ENCODE peak calls at places on chromosomes 12 and 14, in six cellular contexts. One of them, this sample, is unnamed.

GRCh38 chr14:59905193-59905592 is 14.8 kb upstream of the LRRC9 start:
- DNase-seq in lower lobe of right lung: no peak
- DNase-seq in type B pancreatic cell: no peak
- DNase-seq in NB4: no peak
- DNase-seq in astrocyte of the cerebellum: no peak
- DNase-seq in pancreas: no peak
- DNase-seq in this sample: no peak

GRCh38 chr14:70735043-70735442 is 74.3 kb downstream of the MAP3K9 start:
- DNase-seq in lower lobe of right lung: no peak
- DNase-seq in type B pancreatic cell: no peak
- DNase-seq in NB4: no peak
- DNase-seq in astrocyte of the cerebellum: no peak
- DNase-seq in pancreas: no peak
- DNase-seq in this sample: no peak

GRCh38 chr12:90010089-90010488 is 301.5 kb upstream of the ATP2B1 start:
- DNase-seq in lower lobe of right lung: no peak
- DNase-seq in type B pancreatic cell: no peak
- DNase-seq in NB4: peak
- DNase-seq in astrocyte of the cerebellum: peak
- DNase-seq in pancreas: no peak
- DNase-seq in this sample: no peak

GRCh38 chr12:55955800-55956508 is 9.9 kb downstream of the PMEL start:
- DNase-seq in lower lobe of right lung: no peak
- DNase-seq in type B pancreatic cell: no peak
- DNase-seq in NB4: peak
- DNase-seq in astrocyte of the cerebellum: no peak
- DNase-seq in pancreas: no peak
- DNase-seq in this sample: no peak

GRCh38 chr14:104563742-104564615 is 15.6 kb upstream of the C14orf180 start:
- DNase-seq in lower lobe of right lung: peak
- DNase-seq in type B pancreatic cell: peak
- DNase-seq in NB4: peak
- DNase-seq in astrocyte of the cerebellum: no peak
- DNase-seq in pancreas: peak
- DNase-seq in this sample: peak

GRCh38 chr12:114368685-114369084 is 37.3 kb downstream of the TBX5 start:
- DNase-seq in lower lobe of right lung: no peak
- DNase-seq in type B pancreatic cell: no peak
- DNase-seq in NB4: no peak
- DNase-seq in astrocyte of the cerebellum: no peak
- DNase-seq in pancreas: no peak
- DNase-seq in this sample: no peak

GRCh38 chr12:121295123-121295745 is 1.3 kb downstream of the CAMKK2 start:
- DNase-seq in lower lobe of right lung: no peak
- DNase-seq in type B pancreatic cell: no peak
- DNase-seq in NB4: peak
- DNase-seq in astrocyte of the cerebellum: no peak
- DNase-seq in pancreas: no peak
- DNase-seq in this sample: no peak

GRCh38 chr14:60067911-60068310 is 23.8 kb upstream of the PCNX4 start:
- DNase-seq in lower lobe of right lung: no peak
- DNase-seq in type B pancreatic cell: no peak
- DNase-seq in NB4: no peak
- DNase-seq in astrocyte of the cerebellum: no peak
- DNase-seq in pancreas: no peak
- DNase-seq in this sample: no peak

GRCh38 chr14:60184597-60185555 is 19.7 kb upstream of the DHRS7 start:
- DNase-seq in lower lobe of right lung: no peak
- DNase-seq in type B pancreatic cell: no peak
- DNase-seq in NB4: peak
- DNase-seq in astrocyte of the cerebellum: no peak
- DNase-seq in pancreas: no peak
- DNase-seq in this sample: no peak

DNA sequence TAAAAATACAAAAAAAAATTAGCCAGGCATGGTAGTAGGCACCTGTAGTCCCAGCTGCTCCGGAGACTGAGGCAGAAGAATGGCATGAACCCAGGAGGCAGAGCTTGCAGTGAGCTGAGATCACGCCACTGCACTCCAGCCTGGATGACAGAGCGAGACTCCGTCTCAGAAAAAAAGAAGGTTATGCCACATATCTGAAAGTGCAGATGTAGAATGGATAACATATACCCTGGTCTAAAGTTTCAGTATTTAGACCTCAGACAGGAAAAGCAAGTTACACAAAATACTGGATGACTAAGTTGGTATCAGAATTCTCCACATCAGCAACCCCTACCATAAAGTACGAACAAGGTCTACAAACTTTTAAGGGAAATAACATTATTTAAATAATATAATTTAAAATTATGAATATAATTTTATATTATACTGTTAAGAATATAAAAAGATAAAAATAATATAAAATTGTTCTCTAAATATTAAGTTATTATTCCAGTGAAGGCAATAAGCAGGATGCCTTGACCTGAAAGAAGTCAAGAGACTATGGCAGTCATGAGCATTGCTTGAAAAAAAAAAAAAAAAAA is 169.9 kb downstream of the CRADD start:
- DNase-seq in lower lobe of right lung: no peak
- DNase-seq in type B pancreatic cell: no peak
- DNase-seq in NB4: no peak
- DNase-seq in astrocyte of the cerebellum: no peak
- DNase-seq in pancreas: no peak
- DNase-seq in this sample: no peak
- TF ChIP-seq CTCF in lower lobe of right lung: no peak
- TF ChIP-seq CTCF in type B pancreatic cell: no peak
- TF ChIP-seq CTCF in NB4: no peak
- TF ChIP-seq CTCF in astrocyte of the cerebellum: no peak
- TF ChIP-seq CTCF in pancreas: no peak
- TF ChIP-seq CTCF in this sample: no peak

GRCh38 chr14:32077081-32078029 is at the start of gene ARHGAP5:
- DNase-seq in lower lobe of right lung: no peak
- DNase-seq in type B pancreatic cell: peak
- DNase-seq in NB4: peak
- DNase-seq in astrocyte of the cerebellum: no peak
- DNase-seq in pancreas: no peak
- DNase-seq in this sample: peak
- TF ChIP-seq CTCF in lower lobe of right lung: no peak
- TF ChIP-seq CTCF in type B pancreatic cell: peak
- TF ChIP-seq CTCF in NB4: no peak
- TF ChIP-seq CTCF in astrocyte of the cerebellum: no peak
- TF ChIP-seq CTCF in pancreas: no peak
- TF ChIP-seq CTCF in this sample: no peak

GRCh38 chr12:6536894-6537579 is 2.7 kb downstream of the GAPDH start:
- DNase-seq in lower lobe of right lung: no peak
- DNase-seq in type B pancreatic cell: no peak
- DNase-seq in NB4: peak
- DNase-seq in astrocyte of the cerebellum: no peak
- DNase-seq in pancreas: no peak
- DNase-seq in this sample: no peak

GRCh38 chr12:6541371-6542165 is 7.3 kb downstream of the GAPDH start:
- DNase-seq in lower lobe of right lung: no peak
- DNase-seq in type B pancreatic cell: no peak
- DNase-seq in NB4: no peak
- DNase-seq in astrocyte of the cerebellum: no peak
- DNase-seq in pancreas: no peak
- DNase-seq in this sample: no peak

GRCh38 chr12:6538420-6539275 is 4.3 kb downstream of the GAPDH start:
- DNase-seq in lower lobe of right lung: no peak
- DNase-seq in type B pancreatic cell: no peak
- DNase-seq in NB4: peak
- DNase-seq in astrocyte of the cerebellum: no peak
- DNase-seq in pancreas: no peak
- DNase-seq in this sample: no peak

GRCh38 chr12:6540181-6540877 is 6.0 kb downstream of the GAPDH start:
- DNase-seq in lower lobe of right lung: peak
- DNase-seq in type B pancreatic cell: peak
- DNase-seq in NB4: peak
- DNase-seq in astrocyte of the cerebellum: peak
- DNase-seq in pancreas: no peak
- DNase-seq in this sample: peak

GRCh38 chr12:6539276-6540134 is 5.2 kb downstream of the GAPDH start:
- DNase-seq in lower lobe of right lung: no peak
- DNase-seq in type B pancreatic cell: no peak
- DNase-seq in NB4: peak
- DNase-seq in astrocyte of the cerebellum: no peak
- DNase-seq in pancreas: no peak
- DNase-seq in this sample: no peak
- TF ChIP-seq CTCF in lower lobe of right lung: no peak
- TF ChIP-seq CTCF in type B pancreatic cell: no peak
- TF ChIP-seq CTCF in NB4: no peak
- TF ChIP-seq CTCF in astrocyte of the cerebellum: no peak
- TF ChIP-seq CTCF in pancreas: no peak
- TF ChIP-seq CTCF in this sample: no peak

GRCh38 chr14:64956697-64957412 is 14.3 kb upstream of the GPX2 start:
- DNase-seq in lower lobe of right lung: no peak
- DNase-seq in type B pancreatic cell: no peak
- DNase-seq in NB4: no peak
- DNase-seq in astrocyte of the cerebellum: no peak
- DNase-seq in pancreas: no peak
- DNase-seq in this sample: no peak

GRCh38 chr14:64958743-64959142 is 13.4 kb downstream of the RAB15 start:
- DNase-seq in lower lobe of right lung: no peak
- DNase-seq in type B pancreatic cell: no peak
- DNase-seq in NB4: no peak
- DNase-seq in astrocyte of the cerebellum: no peak
- DNase-seq in pancreas: no peak
- DNase-seq in this sample: no peak

GRCh38 chr14:64958201-64958600 is 13.9 kb downstream of the RAB15 start:
- DNase-seq in lower lobe of right lung: no peak
- DNase-seq in type B pancreatic cell: no peak
- DNase-seq in NB4: no peak
- DNase-seq in astrocyte of the cerebellum: no peak
- DNase-seq in pancreas: no peak
- DNase-seq in this sample: no peak

GRCh38 chr14:64963611-64964010 is 8.5 kb downstream of the RAB15 start:
- DNase-seq in lower lobe of right lung: no peak
- DNase-seq in type B pancreatic cell: no peak
- DNase-seq in NB4: peak
- DNase-seq in astrocyte of the cerebellum: no peak
- DNase-seq in pancreas: no peak
- DNase-seq in this sample: no peak

DNA sequence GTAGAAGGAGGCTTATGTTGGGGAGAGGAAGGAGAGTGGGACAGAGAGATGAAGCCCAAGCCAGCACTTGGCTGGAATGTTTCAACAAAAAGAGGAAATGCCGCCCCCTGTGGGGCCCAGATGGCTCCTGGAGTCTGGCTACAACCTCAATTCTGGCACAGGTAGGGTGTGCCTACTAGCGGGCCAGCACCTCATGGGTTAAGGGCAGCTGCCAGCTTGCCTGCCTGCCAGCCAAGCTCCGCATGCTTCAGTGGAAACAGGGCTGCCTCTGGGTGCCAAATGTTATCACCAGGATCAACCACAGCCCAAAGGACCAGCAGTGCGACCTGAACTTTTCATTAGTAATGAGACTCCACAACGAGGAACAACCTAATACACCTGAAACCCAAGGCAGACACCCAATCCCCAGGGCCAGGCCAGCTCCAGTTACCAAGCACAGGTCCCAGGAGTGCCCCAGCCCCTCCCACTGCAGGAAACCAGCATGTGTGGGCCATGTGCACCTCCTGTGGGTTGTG is 11.3 kb downstream of the RAB15 start:
- DNase-seq in lower lobe of right lung: no peak
- DNase-seq in type B pancreatic cell: no peak
- DNase-seq in NB4: peak
- DNase-seq in astrocyte of the cerebellum: no peak
- DNase-seq in pancreas: peak
- DNase-seq in this sample: no peak
- TF ChIP-seq CTCF in lower lobe of right lung: no peak
- TF ChIP-seq CTCF in type B pancreatic cell: no peak
- TF ChIP-seq CTCF in NB4: peak
- TF ChIP-seq CTCF in astrocyte of the cerebellum: no peak
- TF ChIP-seq CTCF in pancreas: no peak
- TF ChIP-seq CTCF in this sample: no peak

This sample was measured in nephron progenitor cell.